ENCODE peak calls at places on chromosome 18, in ten cellular contexts. J is fibroblast of lung, F is GM23338, X is astrocyte, V is neural progenitor cell, N is mammary epithelial cell, G is SK-N-SH, A is GM23248, U is hepatocyte, S is K562. K is an unnamed sample.
A peak's percentile ranks its signal among the peaks of the same experiment; 100 is the strongest.

GRCh38 chr18:5440297-5440696 is 103.5 kb downstream of the EPB41L3 start:
- DNase-seq in J (peak; percentile 53), U (no peak), N (no peak), A (no peak), G (no peak), F (no peak), V (no peak), S (no peak), X (no peak), K (no peak)

GRCh38 chr18:78069784-78070664 is 820.4 kb downstream of the GALR1 start:
- DNase-seq in F (no peak), V (no peak), N (no peak), S (no peak), G (no peak), A (no peak), X (no peak), J (no peak), U (peak; percentile 34), K (no peak)

GRCh38 chr18:63407734-63408133 is 14.5 kb downstream of the VPS4B start:
- DNase-seq in J (no peak), N (peak; percentile 29), F (no peak), V (no peak), G (no peak), A (no peak), X (no peak), U (no peak), S (no peak), K (no peak)

GRCh38 chr18:28078298-28078697 is 98.6 kb downstream of the CDH2 start:
- DNase-seq in A (no peak), F (no peak), U (peak; percentile 41), S (no peak), G (no peak), N (no peak), X (peak; percentile 56), J (no peak), V (no peak), K (no peak)

GRCh38 chr18:46736736-46737135 is 20.1 kb downstream of the ST8SIA5 start:
- DNase-seq in S (no peak), V (no peak), G (no peak), J (no peak), U (no peak), A (no peak), F (no peak), X (no peak), N (no peak), K (no peak)

GRCh38 chr18:8140841-8141501 is 468.3 kb upstream of the RAB12 start:
- DNase-seq in A (peak; percentile 92), N (peak; percentile 38), F (peak; percentile 4), V (no peak), G (no peak), S (peak; percentile 36), J (peak; percentile 74), U (no peak), X (peak; percentile 55), K (peak; percentile 44)

GRCh38 chr18:57437782-57438668 is 2.9 kb downstream of the ONECUT2 start:
- DNase-seq in X (peak; percentile 26), J (peak; percentile 15), G (peak; percentile 90), S (no peak), V (peak; percentile 97), A (peak; percentile 90), N (peak; percentile 62), U (peak; percentile 83), F (peak; percentile 96), K (peak; percentile 93)

GRCh38 chr18:35519148-35519899 is 21.6 kb upstream of the INO80C start:
- DNase-seq in V (no peak), A (no peak), U (no peak), X (no peak), J (no peak), F (no peak), G (no peak), N (no peak), S (no peak), K (no peak)

GRCh38 chr18:49650426-49650891 is 88.6 kb downstream of the LIPG start:
- DNase-seq in J (no peak), G (no peak), X (no peak), U (no peak), F (no peak), N (peak; percentile 36), V (no peak), A (peak; percentile 38), S (no peak), K (no peak)

GRCh38 chr18:7038330-7038846 is 79.2 kb downstream of the LAMA1 start:
- DNase-seq in V (peak; percentile 76), S (peak; percentile 52), J (peak; percentile 96), F (peak; percentile 92), A (peak; percentile 100), X (peak; percentile 97), G (peak; percentile 44), U (peak; percentile 69), N (peak; percentile 99), K (peak; percentile 83)

GRCh38 chr18:30810580-30810979 is 232.0 kb downstream of the DSC3 start:
- DNase-seq in G (no peak), F (no peak), J (no peak), S (no peak), N (no peak), V (no peak), A (no peak), X (no peak), U (no peak), K (peak; percentile 14)

GRCh38 chr18:25350561-25351201 is 1.3 kb downstream of the ZNF521 start:
- DNase-seq in V (peak; percentile 74), N (peak; percentile 2), S (no peak), F (peak; percentile 44), X (peak; percentile 47), U (peak; percentile 70), J (peak; percentile 61), A (peak; percentile 84), G (peak; percentile 72), K (peak; percentile 37)

GRCh38 chr18:35089382-35089781 is 48.2 kb downstream of the MAPRE2 start:
- DNase-seq in J (no peak), U (no peak), G (no peak), S (no peak), F (no peak), V (no peak), X (peak; percentile 50), N (no peak), A (peak; percentile 21), K (no peak)

GRCh38 chr18:52334896-52335295 is 5.1 kb upstream of the DCC start:
- DNase-seq in A (peak; percentile 61), F (no peak), S (no peak), J (peak; percentile 80), V (no peak), X (peak; percentile 67), G (no peak), U (no peak), N (peak; percentile 71), K (no peak)

GRCh38 chr18:59005266-59005665 is 134.4 kb upstream of the SEC11C start:
- DNase-seq in G (no peak), V (no peak), F (peak; percentile 83), A (peak; percentile 69), X (peak; percentile 57), J (peak; percentile 31), U (peak; percentile 38), N (no peak), S (no peak), K (peak; percentile 99)
- H3K4me3 ChIP-seq in G (no peak overlapping the region), V (no peak overlapping the region), F (no peak overlapping the region), A (no peak overlapping the region), X (no peak overlapping the region), J (no peak overlapping the region), U (no peak overlapping the region), N (no peak overlapping the region), S (no peak overlapping the region), K (no peak overlapping the region)

DNA sequence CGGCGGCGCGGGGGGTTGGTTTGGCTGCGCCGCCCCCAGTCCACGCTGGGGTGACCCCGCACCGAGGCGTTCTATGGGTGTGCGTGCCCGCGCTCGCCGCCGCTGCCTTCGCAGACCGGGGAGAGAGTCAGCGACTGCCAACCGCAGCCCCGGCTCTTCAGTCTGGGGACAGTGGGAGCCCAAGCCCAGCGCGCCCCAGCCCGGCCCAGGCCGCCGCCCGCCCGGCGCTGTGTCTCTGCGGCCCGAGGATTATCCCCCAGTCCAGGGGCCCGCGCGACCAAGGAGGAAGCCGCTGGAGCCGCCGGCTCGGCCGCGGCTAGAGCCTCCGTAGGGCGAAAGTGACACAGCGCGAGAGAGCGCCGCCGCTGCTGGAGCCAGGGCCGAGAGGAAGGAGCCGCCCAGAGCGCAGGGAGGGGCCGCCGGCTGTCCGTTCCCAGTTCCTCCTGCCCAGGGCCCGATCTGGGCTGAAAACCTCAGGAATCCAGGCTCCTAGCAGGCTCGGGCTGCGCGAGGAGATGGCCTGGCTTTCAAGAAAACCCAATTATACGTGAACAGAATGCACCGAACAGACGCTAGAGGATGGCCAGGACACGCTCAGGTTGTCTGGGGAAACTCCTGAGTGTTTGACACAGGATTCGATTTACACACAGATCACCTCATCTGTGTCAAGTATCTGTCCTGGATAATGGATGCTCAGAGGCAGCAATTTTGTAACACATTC is 2.4 kb downstream of the CTIF start:
- DNase-seq in N (peak; percentile 80), J (peak; percentile 78), G (peak; percentile 76), X (peak; percentile 76), F (peak; percentile 78), A (peak; percentile 94), V (peak; percentile 90), S (peak; percentile 43), U (peak; percentile 88), K (peak; percentile 90)
- H3K79me2 ChIP-seq in N (peaks cover 69% of the 10 kb centered on the region), J (peaks cover 65% of the 10 kb centered on the region), G (peaks cover 69% of the 10 kb centered on the region), X (peaks cover 67% of the 10 kb centered on the region), F (peaks cover 29% of the 10 kb centered on the region), A (peaks cover 59% of the 10 kb centered on the region), V (peaks cover 24% of the 10 kb centered on the region), S (peaks cover 30% of the 10 kb centered on the region), U (peaks cover 53% of the 10 kb centered on the region), K (peaks cover 5% of the 10 kb centered on the region)

GRCh38 chr18:13597068-13597467 is 129.3 kb downstream of the FAM210A start:
- DNase-seq in N (no peak), V (no peak), S (no peak), A (no peak), F (peak; percentile 6), J (peak; percentile 3), U (no peak), X (no peak), G (no peak), K (no peak)
- H3K4me3 ChIP-seq in N (no peak overlapping the region), V (no peak overlapping the region), S (no peak overlapping the region), A (no peak overlapping the region), F (no peak overlapping the region), J (no peak overlapping the region), U (no peak overlapping the region), X (no peak overlapping the region), G (no peak overlapping the region), K (no peak overlapping the region)

GRCh38 chr18:3245853-3246635 is 1.6 kb upstream of the MYL12A start:
- DNase-seq in S (peak; percentile 73), X (peak; percentile 72), V (peak; percentile 95), G (peak; percentile 77), A (peak; percentile 95), J (peak; percentile 89), F (peak; percentile 95), N (peak; percentile 85), U (peak; percentile 95), K (peak; percentile 95)

GRCh38 chr18:3248062-3248669 is 565 bp downstream of the MYL12A start:
- DNase-seq in U (peak; percentile 53), F (peak; percentile 61), X (peak; percentile 33), G (no peak), N (no peak), S (no peak), A (peak; percentile 72), J (peak; percentile 77), V (peak; percentile 64), K (no peak)

GRCh38 chr18:3246636-3247242 is 862 bp upstream of the MYL12A start:
- DNase-seq in U (no peak), A (peak; percentile 61), N (peak; percentile 35), J (no peak), X (no peak), V (peak; percentile 40), F (peak; percentile 34), G (no peak), S (peak; percentile 81), K (no peak)

GRCh38 chr18:3248670-3249359 is 1.2 kb downstream of the MYL12A start:
- DNase-seq in U (peak; percentile 62), V (peak; percentile 31), F (no peak), J (peak; percentile 70), A (peak; percentile 70), X (peak; percentile 52), S (no peak), G (no peak), N (peak; percentile 61), K (no peak)

GRCh38 chr18:3247243-3248061 is at the start of gene MYL12A:
- DNase-seq in X (peak; percentile 98), A (peak; percentile 97), N (peak; percentile 95), S (peak; percentile 98), J (peak; percentile 99), V (peak; percentile 99), G (peak; percentile 96), U (peak; percentile 99), F (peak; percentile 99), K (peak; percentile 99)
- H3K79me2 ChIP-seq in X (peaks cover 51% of the 10 kb centered on the region), A (peaks cover 65% of the 10 kb centered on the region), N (peaks cover 52% of the 10 kb centered on the region), S (peaks cover 68% of the 10 kb centered on the region), J (peaks cover 42% of the 10 kb centered on the region), V (peaks cover 48% of the 10 kb centered on the region), G (peaks cover 59% of the 10 kb centered on the region), U (peaks cover 51% of the 10 kb centered on the region), F (peaks cover 48% of the 10 kb centered on the region), K (peaks cover 38% of the 10 kb centered on the region)

K was measured in mesendoderm.